ENCODE peak calls at places on chromosomes 6 and 20, in eight cellular contexts. C, F, O, V, A, P, Q and M are unnamed samples.

GRCh38 chr6:131281471-131282270 is 146.4 kb downstream of the AKAP7 start:
- DNase-seq in C (no peak), F (peak), O (no peak), V (peak), A (no peak), P (no peak), Q (peak), M (no peak)

GRCh38 chr20:56778765-56779195 is 149.7 kb downstream of the TFAP2C start:
- DNase-seq in C (no peak), F (peak), O (peak), V (no peak), A (no peak), P (no peak), Q (peak), M (no peak)

GRCh38 chr6:29834564-29835436 is 7.2 kb downstream of the HLA-G start:
- DNase-seq in C (no peak), F (no peak), O (no peak), V (peak), A (peak), P (no peak), Q (peak), M (no peak)

GRCh38 chr6:36336779-36337194 is at the start of gene BNIP5:
- DNase-seq in C (no peak), F (no peak), O (no peak), V (peak), A (no peak), P (no peak), Q (no peak), M (no peak)

GRCh38 chr6:157268835-157269234 is 54.5 kb downstream of the TMEM242 start:
- DNase-seq in C (no peak), F (no peak), O (no peak), V (no peak), A (no peak), P (no peak), Q (no peak), M (no peak)

GRCh38 chr20:61608275-61609085 is 356.4 kb downstream of the CDH4 start:
- DNase-seq in C (no peak), F (peak), O (peak), V (no peak), A (peak), P (peak), Q (no peak), M (no peak)

GRCh38 chr6:118914598-118914997 is 20.4 kb downstream of the MCM9 start:
- DNase-seq in C (no peak), F (no peak), O (no peak), V (no peak), A (no peak), P (no peak), Q (no peak), M (no peak)

GRCh38 chr6:40350942-40351217 is 236.3 kb downstream of the LRFN2 start:
- DNase-seq in C (no peak), F (no peak), O (no peak), V (no peak), A (no peak), P (no peak), Q (no peak), M (no peak)

GRCh38 chr6:106974337-106974998 is at the start of gene CD24:
- DNase-seq in C (no peak), F (no peak), O (peak), V (peak), A (no peak), P (no peak), Q (no peak), M (no peak)

GRCh38 chr20:57708694-57709673 is 831 bp downstream of the PMEPA1 start:
- DNase-seq in C (no peak), F (peak), O (no peak), V (no peak), A (no peak), P (no peak), Q (peak), M (no peak)

GRCh38 chr6:106527979-106528378 is 101.3 kb downstream of the RTN4IP1 start:
- DNase-seq in C (no peak), F (peak), O (peak), V (no peak), A (no peak), P (no peak), Q (no peak), M (no peak)

GRCh38 chr20:38873050-38873581 is 53.1 kb upstream of the FAM83D start:
- DNase-seq in C (no peak), F (no peak), O (no peak), V (peak), A (no peak), P (no peak), Q (no peak), M (no peak)

GRCh38 chr6:3226422-3227362 is 761 bp downstream of the TUBB2B start:
- DNase-seq in C (no peak), F (no peak), O (no peak), V (no peak), A (peak), P (no peak), Q (no peak), M (no peak)

GRCh38 chr6:149190228-149190831 is 127.2 kb upstream of the TAB2 start:
- DNase-seq in C (peak), F (peak), O (peak), V (peak), A (no peak), P (peak), Q (peak), M (no peak)

GRCh38 chr6:170583736-170584180 is 679 bp downstream of the PDCD2 start:
- DNase-seq in C (no peak), F (peak), O (no peak), V (no peak), A (no peak), P (no peak), Q (no peak), M (no peak)

GRCh38 chr6:70672549-70672948 is 4.9 kb downstream of the SMAP1 start:
- DNase-seq in C (no peak), F (no peak), O (no peak), V (no peak), A (no peak), P (no peak), Q (no peak), M (no peak)

GRCh38 chr20:46609043-46609442 is 42.2 kb downstream of the SLC13A3 start:
- DNase-seq in C (no peak), F (no peak), O (no peak), V (no peak), A (no peak), P (no peak), Q (no peak), M (no peak)

GRCh38 chr6:168746013-168746412 is 305.0 kb downstream of the SMOC2 start:
- DNase-seq in C (no peak), F (no peak), O (no peak), V (no peak), A (no peak), P (no peak), Q (no peak), M (no peak)
- TF ChIP-seq POLR2A in C (no peak), F (no peak), O (no peak), V (no peak), A (no peak), P (no peak), Q (no peak), M (no peak)

GRCh38 chr6:167849846-167850459 is 23.2 kb downstream of the AFDN start:
- DNase-seq in C (no peak), F (no peak), O (peak), V (no peak), A (no peak), P (peak), Q (no peak), M (no peak)

GRCh38 chr6:167845856-167846255 is 19.1 kb downstream of the AFDN start:
- DNase-seq in C (no peak), F (no peak), O (no peak), V (no peak), A (no peak), P (no peak), Q (no peak), M (no peak)

GRCh38 chr6:167846997-167847606 is 20.4 kb downstream of the AFDN start:
- DNase-seq in C (no peak), F (no peak), O (no peak), V (no peak), A (no peak), P (no peak), Q (no peak), M (no peak)

GRCh38 chr6:167848783-167849182 is 22.1 kb downstream of the AFDN start:
- DNase-seq in C (no peak), F (no peak), O (no peak), V (no peak), A (no peak), P (no peak), Q (no peak), M (no peak)

DNA sequence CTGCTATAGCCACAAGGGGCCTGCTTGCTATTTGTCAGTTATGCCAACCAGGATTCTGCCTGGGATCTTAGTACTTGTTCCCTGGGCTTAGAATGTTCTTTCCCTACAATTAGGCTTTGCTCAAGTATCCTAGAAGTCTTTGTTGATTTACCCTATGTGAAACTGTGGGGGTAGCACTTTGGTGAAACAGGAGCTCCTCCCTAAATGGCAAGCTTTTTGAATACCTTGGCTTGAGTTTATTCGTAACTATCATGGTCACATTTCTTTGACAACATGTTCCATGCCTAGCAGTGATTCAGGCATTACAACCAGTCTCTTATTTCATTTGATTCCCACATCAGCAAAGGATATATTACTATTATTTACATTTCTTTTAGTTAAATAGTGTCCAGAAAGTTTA is 21.2 kb downstream of the AFDN start:
- DNase-seq in C (no peak), F (no peak), O (no peak), V (no peak), A (no peak), P (no peak), Q (no peak), M (no peak)
- TF ChIP-seq POLR2A in C (no peak), F (no peak), O (no peak), V (no peak), A (no peak), P (no peak), Q (no peak), M (no peak)

GRCh38 chr20:381581-382290 is 1.2 kb downstream of the TRIB3 start:
- DNase-seq in C (no peak), F (peak), O (peak), V (peak), A (peak), P (peak), Q (peak), M (no peak)
- TF ChIP-seq POLR2A in C (no peak), F (peak), O (peak), V (peak), A (peak), P (peak), Q (no peak), M (no peak)

GRCh38 chr20:44392776-44393607 is 37.5 kb downstream of the HNF4A start:
- DNase-seq in C (no peak), F (no peak), O (no peak), V (peak), A (no peak), P (peak), Q (no peak), M (no peak)

GRCh38 chr20:44395183-44395962 is 39.9 kb downstream of the HNF4A start:
- DNase-seq in C (no peak), F (no peak), O (no peak), V (no peak), A (no peak), P (peak), Q (no peak), M (no peak)

GRCh38 chr20:44395963-44396340 is 40.5 kb downstream of the HNF4A start:
- DNase-seq in C (no peak), F (no peak), O (no peak), V (no peak), A (no peak), P (no peak), Q (no peak), M (no peak)

GRCh38 chr20:44393608-44394519 is 38.4 kb downstream of the HNF4A start:
- DNase-seq in C (no peak), F (no peak), O (no peak), V (no peak), A (no peak), P (no peak), Q (no peak), M (no peak)

DNA sequence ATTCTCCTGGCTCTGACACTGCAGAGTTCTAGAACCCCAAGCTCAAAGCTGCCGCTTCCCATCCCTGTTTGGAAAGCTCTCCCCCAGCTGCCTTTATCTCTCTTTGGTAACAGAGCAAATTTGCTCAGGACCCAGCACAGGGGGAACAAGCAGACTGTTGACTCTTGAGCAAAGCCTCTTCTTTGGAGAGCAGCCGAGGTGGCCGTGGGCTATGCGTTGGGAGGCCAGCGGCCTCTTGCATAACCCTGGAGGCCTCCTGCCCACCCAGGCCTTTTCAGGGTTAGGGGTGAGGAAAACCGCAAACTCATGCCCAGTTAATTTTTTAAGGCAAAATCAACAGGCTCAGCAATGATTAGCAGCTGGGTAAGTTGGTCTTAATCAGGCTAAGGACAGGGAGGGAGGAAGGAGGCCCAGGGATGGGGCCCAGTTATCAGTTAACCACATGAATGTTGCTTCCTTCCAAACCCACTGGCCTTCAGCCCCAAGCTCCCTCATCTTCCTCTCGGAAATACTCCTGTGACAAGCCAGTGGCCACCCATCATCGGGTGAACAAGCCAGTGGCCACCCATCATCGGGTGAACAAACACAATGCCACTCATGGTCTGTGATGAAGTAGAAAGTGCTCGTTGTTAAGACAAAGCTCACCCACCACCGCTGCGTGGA is 39.2 kb downstream of the HNF4A start:
- DNase-seq in C (no peak), F (no peak), O (peak), V (no peak), A (peak), P (peak), Q (no peak), M (no peak)
- TF ChIP-seq POLR2A in C (no peak), F (no peak), O (no peak), V (no peak), A (no peak), P (peak), Q (no peak), M (no peak)

DNA sequence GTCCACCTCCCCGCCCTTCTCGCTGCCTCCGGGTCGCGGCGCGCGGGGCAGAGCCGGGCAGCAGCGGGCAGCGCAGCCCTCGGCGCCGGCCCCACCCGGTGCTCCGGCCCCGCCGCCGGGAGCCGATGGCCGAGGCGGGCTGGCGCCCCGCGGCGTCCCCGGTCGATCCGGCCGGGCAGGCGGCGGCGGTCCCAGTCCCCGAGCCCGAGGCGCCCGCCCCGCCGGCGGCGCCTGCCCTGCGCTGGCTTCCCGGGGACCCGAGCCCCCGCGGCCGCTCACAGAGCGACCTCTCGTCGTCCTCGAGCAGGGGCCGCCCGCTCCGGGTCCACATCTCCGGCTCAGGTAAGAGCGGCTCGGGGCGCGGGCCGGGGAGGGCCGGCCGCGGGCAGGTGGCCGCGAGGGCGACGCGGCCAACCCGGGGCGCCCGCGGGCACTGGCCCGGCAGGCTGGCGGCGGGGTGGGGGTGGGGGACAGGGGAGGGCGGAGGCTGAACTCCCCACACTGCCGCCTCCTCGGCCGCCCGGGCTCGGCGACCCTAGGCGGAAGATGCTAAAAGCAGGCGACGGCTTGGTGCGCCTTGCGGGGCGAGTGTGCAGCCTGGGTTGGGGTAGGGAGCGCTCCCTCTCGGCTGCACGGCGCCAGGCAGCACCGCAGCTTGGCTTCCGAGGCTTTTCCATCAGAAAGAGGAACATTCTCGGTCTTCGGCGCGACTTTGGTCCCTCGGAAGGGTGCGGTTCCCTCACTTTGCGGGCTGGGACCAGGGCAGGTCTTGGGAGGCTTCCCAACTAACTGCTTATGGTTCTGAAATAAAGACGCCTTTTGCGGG is 25.6 kb upstream of the FUCA2 start:
- DNase-seq in C (peak), F (peak), O (peak), V (peak), A (no peak), P (peak), Q (peak), M (no peak)
- TF ChIP-seq POLR2A in C (no peak), F (no peak), O (no peak), V (peak), A (no peak), P (no peak), Q (no peak), M (peak)